ENCODE peak calls at places on chromosomes 3 and 15, in five cellular contexts. One of them, this sample, is unnamed.
A peak's percentile ranks its signal among the peaks of the same experiment; 100 is the strongest.

GRCh38 chr3:81758275-81758674 is 3.2 kb downstream of the GBE1 start:
- DNase-seq in brain microvascular endothelial cell: peak; percentile 51
- DNase-seq in GDM1: no peak
- DNase-seq in islet precursor cell: no peak
- DNase-seq in OCI-LY7: no peak
- DNase-seq in this sample: peak; percentile 15

GRCh38 chr3:46298871-46299607 is 54.9 kb upstream of the CCR2 start:
- DNase-seq in brain microvascular endothelial cell: no peak
- DNase-seq in GDM1: no peak
- DNase-seq in islet precursor cell: no peak
- DNase-seq in OCI-LY7: no peak
- DNase-seq in this sample: no peak

GRCh38 chr15:60745469-60745971 is 266.6 kb upstream of the ICE2 start:
- DNase-seq in brain microvascular endothelial cell: peak; percentile 43
- DNase-seq in GDM1: no peak
- DNase-seq in islet precursor cell: no peak
- DNase-seq in OCI-LY7: no peak
- DNase-seq in this sample: no peak

GRCh38 chr3:177622520-177622919 is 425.2 kb upstream of the TBL1XR1 start:
- DNase-seq in brain microvascular endothelial cell: no peak
- DNase-seq in GDM1: no peak
- DNase-seq in islet precursor cell: no peak
- DNase-seq in OCI-LY7: no peak
- DNase-seq in this sample: no peak

GRCh38 chr3:127742580-127742979 is 69.8 kb downstream of the ABTB1 start:
- DNase-seq in brain microvascular endothelial cell: no peak
- DNase-seq in GDM1: no peak
- DNase-seq in islet precursor cell: no peak
- DNase-seq in OCI-LY7: no peak
- DNase-seq in this sample: no peak

GRCh38 chr15:26767169-26767670 is 5.6 kb downstream of the GABRB3 start:
- DNase-seq in brain microvascular endothelial cell: no peak
- DNase-seq in GDM1: no peak
- DNase-seq in islet precursor cell: peak; percentile 96
- DNase-seq in OCI-LY7: no peak
- DNase-seq in this sample: no peak

GRCh38 chr3:191376742-191377141 is 46.4 kb upstream of the UTS2B start:
- DNase-seq in brain microvascular endothelial cell: peak; percentile 76
- DNase-seq in GDM1: no peak
- DNase-seq in islet precursor cell: no peak
- DNase-seq in OCI-LY7: no peak
- DNase-seq in this sample: no peak

GRCh38 chr15:36191459-36191858 is 388.0 kb upstream of the CDIN1 start:
- DNase-seq in brain microvascular endothelial cell: no peak
- DNase-seq in GDM1: no peak
- DNase-seq in islet precursor cell: no peak
- DNase-seq in OCI-LY7: no peak
- DNase-seq in this sample: no peak

GRCh38 chr3:171115667-171116066 is 89.1 kb upstream of the SLC2A2 start:
- DNase-seq in brain microvascular endothelial cell: no peak
- DNase-seq in GDM1: no peak
- DNase-seq in islet precursor cell: no peak
- DNase-seq in OCI-LY7: no peak
- DNase-seq in this sample: no peak

GRCh38 chr3:66338927-66339326 is 118.1 kb downstream of the SLC25A26 start:
- DNase-seq in brain microvascular endothelial cell: peak; percentile 20
- DNase-seq in GDM1: no peak
- DNase-seq in islet precursor cell: no peak
- DNase-seq in OCI-LY7: no peak
- DNase-seq in this sample: peak; percentile 7

GRCh38 chr3:170159933-170160332 is 21.6 kb downstream of the PHC3 start:
- DNase-seq in brain microvascular endothelial cell: no peak
- DNase-seq in GDM1: no peak
- DNase-seq in islet precursor cell: no peak
- DNase-seq in OCI-LY7: no peak
- DNase-seq in this sample: no peak

GRCh38 chr15:62972814-62973213 is 69.7 kb upstream of the TPM1 start:
- DNase-seq in brain microvascular endothelial cell: no peak
- DNase-seq in GDM1: no peak
- DNase-seq in islet precursor cell: no peak
- DNase-seq in OCI-LY7: no peak
- DNase-seq in this sample: peak; percentile 96

GRCh38 chr3:27590437-27591320 is 106.5 kb upstream of the SLC4A7 start:
- DNase-seq in brain microvascular endothelial cell: peak; percentile 53
- DNase-seq in GDM1: no peak
- DNase-seq in islet precursor cell: no peak
- DNase-seq in OCI-LY7: peak; percentile 4
- DNase-seq in this sample: peak; percentile 74